ENCODE peak calls at places on chromosomes 16 and 17, in seven cellular contexts. One of them, this sample, is unnamed.

GRCh38 chr17:71234349-71234748 is 886.5 kb upstream of the SOX9 start:
- DNase-seq in AML-193: no peak
- DNase-seq in NCI-H510A: no peak
- DNase-seq in caudate nucleus: no peak
- DNase-seq in Jurkat, Clone E6-1: no peak
- DNase-seq in OCI-M1: no peak
- DNase-seq in retinal pigment epithelial cell: no peak
- DNase-seq in this sample: peak; percentile 46

GRCh38 chr17:72117748-72118587 is 2.9 kb upstream of the SOX9 start:
- DNase-seq in AML-193: no peak
- DNase-seq in NCI-H510A: no peak
- DNase-seq in caudate nucleus: peak; percentile 62
- DNase-seq in Jurkat, Clone E6-1: no peak
- DNase-seq in OCI-M1: no peak
- DNase-seq in retinal pigment epithelial cell: no peak
- DNase-seq in this sample: no peak

GRCh38 chr17:29066053-29066452 is 23.1 kb downstream of the PIPOX start:
- DNase-seq in AML-193: no peak
- DNase-seq in NCI-H510A: no peak
- DNase-seq in caudate nucleus: no peak
- DNase-seq in Jurkat, Clone E6-1: no peak
- DNase-seq in OCI-M1: no peak
- DNase-seq in retinal pigment epithelial cell: no peak
- DNase-seq in this sample: no peak

GRCh38 chr16:71628810-71629209 is 2.8 kb downstream of the MARVELD3 start:
- DNase-seq in AML-193: no peak
- DNase-seq in NCI-H510A: peak; percentile 66
- DNase-seq in caudate nucleus: no peak
- DNase-seq in Jurkat, Clone E6-1: no peak
- DNase-seq in OCI-M1: no peak
- DNase-seq in retinal pigment epithelial cell: peak; percentile 48
- DNase-seq in this sample: no peak

GRCh38 chr17:38908676-38909181 is 16.7 kb upstream of the LASP1NB start:
- DNase-seq in AML-193: no peak
- DNase-seq in NCI-H510A: no peak
- DNase-seq in caudate nucleus: no peak
- DNase-seq in Jurkat, Clone E6-1: no peak
- DNase-seq in OCI-M1: no peak
- DNase-seq in retinal pigment epithelial cell: no peak
- DNase-seq in this sample: no peak

GRCh38 chr17:38888842-38889241 is 19.0 kb downstream of the LASP1 start:
- DNase-seq in AML-193: no peak
- DNase-seq in NCI-H510A: no peak
- DNase-seq in caudate nucleus: no peak
- DNase-seq in Jurkat, Clone E6-1: no peak
- DNase-seq in OCI-M1: no peak
- DNase-seq in retinal pigment epithelial cell: no peak
- DNase-seq in this sample: no peak

GRCh38 chr16:51707666-51708065 is 556.6 kb upstream of the SALL1 start:
- DNase-seq in AML-193: no peak
- DNase-seq in NCI-H510A: no peak
- DNase-seq in caudate nucleus: no peak
- DNase-seq in Jurkat, Clone E6-1: no peak
- DNase-seq in OCI-M1: no peak
- DNase-seq in retinal pigment epithelial cell: no peak
- DNase-seq in this sample: no peak

GRCh38 chr16:51638338-51639135 is 487.5 kb upstream of the SALL1 start:
- DNase-seq in AML-193: no peak
- DNase-seq in NCI-H510A: no peak
- DNase-seq in caudate nucleus: no peak
- DNase-seq in Jurkat, Clone E6-1: no peak
- DNase-seq in OCI-M1: no peak
- DNase-seq in retinal pigment epithelial cell: no peak
- DNase-seq in this sample: no peak

GRCh38 chr17:79607941-79608728 is 2.7 kb downstream of the RBFOX3 start:
- DNase-seq in AML-193: no peak
- DNase-seq in NCI-H510A: no peak
- DNase-seq in caudate nucleus: no peak
- DNase-seq in Jurkat, Clone E6-1: no peak
- DNase-seq in OCI-M1: no peak
- DNase-seq in retinal pigment epithelial cell: no peak
- DNase-seq in this sample: peak; percentile 19

GRCh38 chr16:8741636-8742427 is 55.6 kb downstream of the TMEM186 start:
- DNase-seq in AML-193: no peak
- DNase-seq in NCI-H510A: no peak
- DNase-seq in caudate nucleus: no peak
- DNase-seq in Jurkat, Clone E6-1: no peak
- DNase-seq in OCI-M1: no peak
- DNase-seq in retinal pigment epithelial cell: no peak
- DNase-seq in this sample: no peak

GRCh38 chr17:40309031-40309937 is at the start of gene RARA:
- DNase-seq in AML-193: no peak
- DNase-seq in NCI-H510A: peak; percentile 47
- DNase-seq in caudate nucleus: peak; percentile 41
- DNase-seq in Jurkat, Clone E6-1: no peak
- DNase-seq in OCI-M1: peak; percentile 59
- DNase-seq in retinal pigment epithelial cell: no peak
- DNase-seq in this sample: no peak

GRCh38 chr16:10576390-10577304 is 3.8 kb downstream of the EMP2 start:
- DNase-seq in AML-193: no peak
- DNase-seq in NCI-H510A: no peak
- DNase-seq in caudate nucleus: no peak
- DNase-seq in Jurkat, Clone E6-1: no peak
- DNase-seq in OCI-M1: no peak
- DNase-seq in retinal pigment epithelial cell: no peak
- DNase-seq in this sample: no peak

GRCh38 chr16:52068447-52069074 is 478.4 kb downstream of the TOX3 start:
- DNase-seq in AML-193: no peak
- DNase-seq in NCI-H510A: peak; percentile 54
- DNase-seq in caudate nucleus: no peak
- DNase-seq in Jurkat, Clone E6-1: peak; percentile 27
- DNase-seq in OCI-M1: peak; percentile 0
- DNase-seq in retinal pigment epithelial cell: peak; percentile 25
- DNase-seq in this sample: no peak

GRCh38 chr16:53632526-53632925 is 71.1 kb downstream of the RPGRIP1L start:
- DNase-seq in AML-193: no peak
- DNase-seq in NCI-H510A: no peak
- DNase-seq in caudate nucleus: no peak
- DNase-seq in Jurkat, Clone E6-1: no peak
- DNase-seq in OCI-M1: no peak
- DNase-seq in retinal pigment epithelial cell: no peak
- DNase-seq in this sample: no peak

GRCh38 chr17:35879748-35880654 is at the start of gene CCL5:
- DNase-seq in AML-193: peak; percentile 83
- DNase-seq in NCI-H510A: no peak
- DNase-seq in caudate nucleus: no peak
- DNase-seq in Jurkat, Clone E6-1: no peak
- DNase-seq in OCI-M1: peak; percentile 32
- DNase-seq in retinal pigment epithelial cell: no peak
- DNase-seq in this sample: no peak

GRCh38 chr17:37360632-37361031 is 15.2 kb upstream of the C17orf78 start:
- DNase-seq in AML-193: no peak
- DNase-seq in NCI-H510A: no peak
- DNase-seq in caudate nucleus: no peak
- DNase-seq in Jurkat, Clone E6-1: no peak
- DNase-seq in OCI-M1: no peak
- DNase-seq in retinal pigment epithelial cell: no peak
- DNase-seq in this sample: no peak

GRCh38 chr17:35973333-35974260 is 7.7 kb downstream of the CCL16 start:
- DNase-seq in AML-193: no peak
- DNase-seq in NCI-H510A: no peak
- DNase-seq in caudate nucleus: no peak
- DNase-seq in Jurkat, Clone E6-1: no peak
- DNase-seq in OCI-M1: no peak
- DNase-seq in retinal pigment epithelial cell: no peak
- DNase-seq in this sample: no peak

GRCh38 chr16:2822158-2822495 is 5.1 kb downstream of the PRSS21 start:
- DNase-seq in AML-193: no peak
- DNase-seq in NCI-H510A: no peak
- DNase-seq in caudate nucleus: no peak
- DNase-seq in Jurkat, Clone E6-1: no peak
- DNase-seq in OCI-M1: no peak
- DNase-seq in retinal pigment epithelial cell: no peak
- DNase-seq in this sample: no peak

GRCh38 chr17:43755389-43755875 is 3.2 kb downstream of the SOST start:
- DNase-seq in AML-193: no peak
- DNase-seq in NCI-H510A: no peak
- DNase-seq in caudate nucleus: no peak
- DNase-seq in Jurkat, Clone E6-1: no peak
- DNase-seq in OCI-M1: no peak
- DNase-seq in retinal pigment epithelial cell: peak; percentile 10
- DNase-seq in this sample: no peak

GRCh38 chr17:79622201-79622601 is 11.3 kb upstream of the RBFOX3 start:
- DNase-seq in AML-193: no peak
- DNase-seq in NCI-H510A: no peak
- DNase-seq in caudate nucleus: no peak
- DNase-seq in Jurkat, Clone E6-1: no peak
- DNase-seq in OCI-M1: no peak
- DNase-seq in retinal pigment epithelial cell: no peak
- DNase-seq in this sample: no peak

GRCh38 chr17:21104608-21105007 is 22.2 kb upstream of the DHRS7B start:
- DNase-seq in AML-193: no peak
- DNase-seq in NCI-H510A: no peak
- DNase-seq in caudate nucleus: no peak
- DNase-seq in Jurkat, Clone E6-1: no peak
- DNase-seq in OCI-M1: no peak
- DNase-seq in retinal pigment epithelial cell: no peak
- DNase-seq in this sample: no peak

GRCh38 chr17:38418693-38419507 is 9.4 kb upstream of the ARHGAP23 start:
- DNase-seq in AML-193: no peak
- DNase-seq in NCI-H510A: no peak
- DNase-seq in caudate nucleus: no peak
- DNase-seq in Jurkat, Clone E6-1: no peak
- DNase-seq in OCI-M1: no peak
- DNase-seq in retinal pigment epithelial cell: no peak
- DNase-seq in this sample: peak; percentile 66

GRCh38 chr16:66862023-66862520 is 17.9 kb downstream of the CA7 start:
- DNase-seq in AML-193: no peak
- DNase-seq in NCI-H510A: no peak
- DNase-seq in caudate nucleus: no peak
- DNase-seq in Jurkat, Clone E6-1: no peak
- DNase-seq in OCI-M1: no peak
- DNase-seq in retinal pigment epithelial cell: no peak
- DNase-seq in this sample: no peak

GRCh38 chr17:29138184-29138955 is 41.8 kb downstream of the MYO18A start:
- DNase-seq in AML-193: peak; percentile 37
- DNase-seq in NCI-H510A: no peak
- DNase-seq in caudate nucleus: peak; percentile 57
- DNase-seq in Jurkat, Clone E6-1: peak; percentile 79
- DNase-seq in OCI-M1: no peak
- DNase-seq in retinal pigment epithelial cell: no peak
- DNase-seq in this sample: peak; percentile 67

GRCh38 chr16:10655415-10655977 is 39.2 kb downstream of the TEKT5 start:
- DNase-seq in AML-193: no peak
- DNase-seq in NCI-H510A: no peak
- DNase-seq in caudate nucleus: no peak
- DNase-seq in Jurkat, Clone E6-1: no peak
- DNase-seq in OCI-M1: no peak
- DNase-seq in retinal pigment epithelial cell: no peak
- DNase-seq in this sample: no peak

GRCh38 chr16:69417537-69418199 is 6.8 kb upstream of the CYB5B start:
- DNase-seq in AML-193: no peak
- DNase-seq in NCI-H510A: no peak
- DNase-seq in caudate nucleus: peak; percentile 13
- DNase-seq in Jurkat, Clone E6-1: no peak
- DNase-seq in OCI-M1: no peak
- DNase-seq in retinal pigment epithelial cell: no peak
- DNase-seq in this sample: no peak

GRCh38 chr17:42453544-42453943 is 5.1 kb upstream of the ATP6V0A1 start:
- DNase-seq in AML-193: peak; percentile 96
- DNase-seq in NCI-H510A: no peak
- DNase-seq in caudate nucleus: no peak
- DNase-seq in Jurkat, Clone E6-1: no peak
- DNase-seq in OCI-M1: peak; percentile 87
- DNase-seq in retinal pigment epithelial cell: no peak
- DNase-seq in this sample: no peak